ENCODE peak calls at places on chromosomes 12 and 14, in six cellular contexts. F is fibroblast of lung; R is WTC11; J is AG09309; U is MCF 10A; Y is CD8-positive, alpha-beta T cell. I is an unnamed sample.

GRCh38 chr12:15196221-15196620 is 25.0 kb downstream of the RERG start:
- DNase-seq in R (no peak), F (no peak), Y (no peak), U (no peak), J (no peak), I (no peak)

GRCh38 chr14:105315941-105316562 is 1.5 kb downstream of the PACS2 start:
- DNase-seq in U (no peak), Y (no peak), R (no peak), J (no peak), F (no peak), I (no peak)

GRCh38 chr12:56266634-56267442 is at the start of gene COQ10A:
- DNase-seq in J (peak; percentile 39), R (peak; percentile 92), Y (peak; percentile 77), U (peak; percentile 84), F (peak; percentile 84), I (peak; percentile 86)

GRCh38 chr14:47300801-47301200 is 374.6 kb downstream of the MDGA2 start:
- DNase-seq in J (no peak), R (no peak), Y (no peak), U (no peak), F (peak; percentile 70), I (no peak)

GRCh38 chr12:24595652-24596235 is 353.2 kb downstream of the BCAT1 start:
- DNase-seq in F (peak; percentile 11), J (no peak), R (no peak), U (no peak), Y (no peak), I (peak; percentile 25)

GRCh38 chr12:93751864-93752610 is 74.9 kb downstream of the CRADD start:
- DNase-seq in J (peak; percentile 95), U (no peak), R (no peak), F (peak; percentile 94), Y (no peak), I (no peak)

GRCh38 chr14:23121401-23121800 is 2.3 kb upstream of the CEBPE start:
- DNase-seq in Y (no peak), J (peak; percentile 31), U (no peak), R (no peak), F (peak; percentile 82), I (peak; percentile 43)

GRCh38 chr12:19546611-19547162 is 107.4 kb downstream of the AEBP2 start:
- DNase-seq in J (no peak), F (peak; percentile 47), R (no peak), U (no peak), Y (no peak), I (no peak)

GRCh38 chr12:26010293-26010821 is 51.9 kb downstream of the RASSF8 start:
- DNase-seq in R (no peak), Y (no peak), J (no peak), F (peak; percentile 83), U (peak; percentile 79), I (no peak)

GRCh38 chr12:65675141-65675621 is 149.1 kb upstream of the HMGA2 start:
- DNase-seq in J (no peak), Y (no peak), F (peak; percentile 41), R (no peak), U (no peak), I (no peak)

GRCh38 chr14:40229676-40230075 is 797.4 kb upstream of the FBXO33 start:
- DNase-seq in R (no peak), Y (no peak), U (no peak), J (no peak), F (no peak), I (no peak)

GRCh38 chr14:68363841-68364711 is 428.8 kb downstream of the ZFP36L1 start:
- DNase-seq in U (no peak), R (peak; percentile 68), Y (no peak), F (peak; percentile 85), J (no peak), I (peak; percentile 73)

GRCh38 chr14:95533391-95533821 is 1.4 kb upstream of the GLRX5 start:
- DNase-seq in R (no peak), U (no peak), J (no peak), F (peak; percentile 61), Y (no peak), I (no peak)

GRCh38 chr14:34983148-34983760 is 462 bp downstream of the SRP54 start:
- DNase-seq in F (no peak), R (no peak), U (no peak), J (no peak), Y (no peak), I (no peak)

GRCh38 chr12:45989857-45990467 is 412 bp downstream of the SCAF11 start:
- DNase-seq in J (no peak), F (peak; percentile 64), U (no peak), Y (peak; percentile 25), R (no peak), I (peak; percentile 49)

GRCh38 chr12:41619705-41620104 is 431.6 kb downstream of the PDZRN4 start:
- DNase-seq in U (no peak), F (no peak), R (no peak), J (no peak), Y (no peak), I (no peak)

GRCh38 chr12:104314242-104314614 is 10.7 kb downstream of the EID3 start:
- DNase-seq in F (no peak), R (no peak), Y (no peak), U (no peak), J (no peak), I (no peak)

GRCh38 chr14:74988131-74988530 is 14.6 kb upstream of the EIF2B2 start:
- DNase-seq in U (peak; percentile 70), J (no peak), Y (no peak), F (peak; percentile 61), R (no peak), I (no peak)

GRCh38 chr12:6374781-6375150 is 597 bp downstream of the SCNN1A start:
- DNase-seq in F (no peak), Y (no peak), R (no peak), J (no peak), U (no peak), I (no peak)

DNA sequence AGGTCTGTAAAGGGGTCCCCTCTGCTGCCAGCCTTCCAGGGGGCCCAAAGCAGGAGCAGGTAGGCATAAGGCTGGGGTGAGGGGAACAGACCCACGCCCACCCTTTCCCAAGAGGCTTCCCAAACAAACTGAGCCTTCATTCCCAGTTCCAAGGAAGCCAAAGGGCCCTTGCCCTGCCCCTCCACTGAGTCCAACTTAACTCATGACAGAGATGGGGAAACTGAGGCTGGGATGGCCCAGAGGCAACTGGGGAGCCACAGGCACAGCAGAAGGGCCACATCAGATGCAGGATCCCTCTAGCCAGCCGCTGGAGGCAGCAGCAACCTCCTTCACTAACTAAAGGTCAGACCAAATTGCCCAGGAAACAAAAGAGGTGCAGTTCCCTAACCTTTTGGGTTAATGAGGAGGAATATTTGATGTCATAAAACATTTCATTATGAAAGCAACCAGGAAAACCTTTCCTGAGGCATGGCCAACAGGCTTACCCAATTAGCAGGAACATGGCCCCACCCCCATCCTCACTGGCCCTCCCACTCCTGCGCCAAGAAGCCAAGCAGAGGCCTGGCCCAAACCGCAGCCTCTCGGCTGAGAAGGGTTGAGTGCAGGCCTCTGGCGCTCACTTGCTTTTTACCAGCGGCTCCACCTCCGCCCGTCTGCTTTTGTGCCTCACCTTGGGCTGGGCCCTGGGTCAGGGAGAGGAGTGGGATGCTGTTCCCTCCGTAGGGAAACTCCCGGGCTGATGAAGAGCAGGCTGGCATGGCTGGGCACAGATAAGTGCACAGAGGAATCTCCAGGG is 293.5 kb upstream of the RTL1 start:
- DNase-seq in U (no peak), Y (no peak), R (peak; percentile 54), F (peak; percentile 11), J (no peak), I (no peak)
- TF ChIP-seq CTCF in U (no peak), Y (no peak), R (no peak), F (no peak), J (no peak), I (no peak)

GRCh38 chr12:753401-754237 is 1.2 kb downstream of the WNK1 start:
- DNase-seq in F (peak; percentile 21), Y (peak; percentile 17), J (no peak), U (peak; percentile 30), R (peak; percentile 59), I (peak; percentile 28)
- TF ChIP-seq CTCF in F (no peak), Y (no peak), J (peak; percentile 9), U (no peak), R (no peak), I (no peak)

GRCh38 chr12:120739031-120739762 is 13.6 kb downstream of the ACADS start:
- DNase-seq in Y (no peak), J (no peak), R (no peak), U (no peak), F (no peak), I (no peak)

GRCh38 chr12:120738252-120739030 is 12.8 kb downstream of the ACADS start:
- DNase-seq in Y (no peak), R (no peak), U (no peak), J (no peak), F (no peak), I (no peak)

GRCh38 chr12:120739821-120740613 is 14.4 kb downstream of the ACADS start:
- DNase-seq in R (no peak), J (no peak), F (no peak), Y (no peak), U (no peak), I (no peak)

GRCh38 chr12:120736404-120737331 is 11.0 kb downstream of the ACADS start:
- DNase-seq in F (no peak), Y (no peak), U (no peak), J (no peak), R (no peak), I (no peak)

DNA sequence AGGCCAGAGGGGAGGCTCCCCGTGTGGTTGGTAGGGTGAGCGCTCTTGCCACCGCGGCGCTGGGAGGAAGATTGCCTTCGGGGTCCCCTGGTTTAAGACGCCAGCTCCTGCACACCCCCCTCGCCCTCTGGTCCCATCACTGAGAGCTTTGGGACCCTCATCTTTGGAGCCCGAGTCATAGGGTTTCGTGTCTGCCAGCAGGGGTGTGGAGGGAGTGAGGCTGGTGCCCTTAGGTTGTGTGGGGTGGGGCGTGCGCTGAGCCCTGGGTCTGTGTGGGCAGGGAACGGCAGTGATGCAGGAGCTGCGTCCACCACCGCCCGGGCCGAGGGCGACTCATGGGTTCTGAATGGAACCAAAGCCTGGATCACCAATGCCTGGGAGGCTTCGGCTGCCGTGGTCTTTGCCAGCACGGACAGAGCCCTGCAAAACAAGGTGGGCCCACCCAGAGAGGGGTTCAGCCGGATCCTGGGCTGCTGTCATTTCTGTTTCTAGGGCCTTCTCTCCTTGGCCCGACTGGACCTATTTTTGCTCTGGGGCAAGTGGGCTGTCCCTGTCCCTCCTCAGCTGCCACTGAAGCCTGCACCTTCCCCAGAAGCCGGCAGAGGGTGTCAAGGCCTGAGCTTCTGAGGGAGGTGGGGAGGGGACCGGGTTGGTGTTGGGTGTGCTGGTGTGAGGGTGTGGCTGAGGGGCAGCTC is 12.1 kb downstream of the ACADS start:
- DNase-seq in F (no peak), Y (no peak), U (no peak), J (no peak), R (peak; percentile 69), I (peak; percentile 39)
- TF ChIP-seq CTCF in F (no peak), Y (no peak), U (no peak), J (peak; percentile 39), R (peak; percentile 43), I (peak; percentile 11)

DNA sequence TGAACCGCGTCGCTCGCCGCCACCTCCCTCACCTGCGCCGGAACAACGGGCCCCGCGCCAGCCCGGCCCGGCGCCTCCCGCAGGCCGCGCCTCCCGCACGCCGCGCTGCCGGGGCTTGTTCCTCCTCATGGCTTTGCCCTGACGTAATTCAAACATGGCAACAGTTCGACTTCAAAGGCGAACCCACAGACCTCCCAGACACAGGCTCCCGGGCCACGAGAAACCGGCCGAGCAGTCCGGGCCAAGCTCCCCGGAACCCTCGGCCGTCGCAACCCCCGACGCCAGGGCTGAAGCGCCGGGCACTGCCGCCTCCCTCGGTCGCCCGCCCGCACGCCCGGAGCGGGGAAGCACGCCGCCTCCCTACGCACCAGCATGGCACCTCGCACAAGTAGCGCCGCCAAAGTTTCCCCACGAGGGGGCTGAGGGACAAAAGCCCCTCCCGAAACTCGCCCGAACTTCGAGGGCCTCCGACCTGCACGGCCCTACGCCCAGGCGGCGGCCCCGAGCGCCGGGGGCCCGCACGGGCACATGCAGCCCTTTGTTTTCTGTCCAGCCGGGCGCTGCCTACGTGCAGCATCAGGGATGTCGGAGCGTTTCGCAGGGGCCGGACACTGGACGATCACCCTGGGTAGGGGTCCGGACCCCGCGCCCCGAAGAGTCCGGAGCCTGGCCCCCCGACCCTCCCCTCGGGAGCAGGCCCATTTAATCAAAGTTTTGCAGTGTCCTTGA is 1.7 kb downstream of the SINHCAF start:
- DNase-seq in U (peak; percentile 81), J (peak; percentile 10), Y (peak; percentile 67), F (peak; percentile 83), R (peak; percentile 56), I (peak; percentile 59)
- TF ChIP-seq CTCF in U (no peak), J (no peak), Y (peak; percentile 37), F (no peak), R (no peak), I (peak; percentile 30)